ENCODE peak calls at places on chromosomes 7 and 10, in four cellular contexts. I is WTC11, H is mesothelial cell of epicardium, J is H1. O is an unnamed sample.
A peak's percentile ranks its signal among the peaks of the same experiment; 100 is the strongest.

GRCh38 chr7:6423942-6424701 is 23.6 kb downstream of the DAGLB start:
- DNase-seq in I (no peak), H (no peak), J (no peak), O (no peak)

GRCh38 chr10:12350167-12350872 is 973 bp downstream of the CAMK1D start:
- DNase-seq in I (peak; percentile 22), H (no peak), J (no peak), O (peak; percentile 28)

GRCh38 chr7:29343379-29343778 is 148.8 kb downstream of the CHN2 start:
- DNase-seq in I (no peak), H (no peak), J (no peak), O (no peak)

GRCh38 chr10:124911124-124912051 is 30.5 kb upstream of the ZRANB1 start:
- DNase-seq in I (no peak), H (no peak), J (no peak), O (peak; percentile 58)

GRCh38 chr7:92641921-92642511 is 51.8 kb upstream of the FAM133B start:
- DNase-seq in I (no peak), H (no peak), J (no peak), O (peak; percentile 69)

GRCh38 chr7:105849122-105849855 is 27.1 kb downstream of the ATXN7L1 start:
- DNase-seq in I (peak; percentile 56), H (no peak), J (peak; percentile 80), O (no peak)

GRCh38 chr10:121310151-121310711 is 288.0 kb downstream of the FGFR2 start:
- DNase-seq in I (no peak), H (no peak), J (no peak), O (peak; percentile 62)

GRCh38 chr10:104689105-104689504 is 48.0 kb downstream of the SORCS3 start:
- DNase-seq in I (no peak), H (no peak), J (no peak), O (no peak)

GRCh38 chr10:125123363-125124113 is 36.8 kb downstream of the CTBP2 start:
- DNase-seq in I (no peak), H (no peak), J (no peak), O (peak; percentile 71)

GRCh38 chr10:61628875-61629513 is 33.7 kb upstream of the CABCOCO1 start:
- DNase-seq in I (no peak), H (no peak), J (no peak), O (peak; percentile 88)

GRCh38 chr7:55477781-55478374 is 94.4 kb downstream of the VOPP1 start:
- DNase-seq in I (no peak), H (no peak), J (no peak), O (peak; percentile 92)

GRCh38 chr10:86665868-86666267 is 2.4 kb upstream of the LDB3 start:
- DNase-seq in I (no peak), H (no peak), J (no peak), O (no peak)

GRCh38 chr10:78898341-78899097 is 170.2 kb upstream of the ZMIZ1 start:
- DNase-seq in I (no peak), H (no peak), J (no peak), O (no peak)

GRCh38 chr10:103884681-103885139 is 29.3 kb upstream of the SH3PXD2A start:
- DNase-seq in I (peak; percentile 31), H (no peak), J (no peak), O (peak; percentile 37)

GRCh38 chr7:16136896-16137295 is 284.4 kb downstream of the CRPPA start:
- DNase-seq in I (no peak), H (no peak), J (no peak), O (no peak)

GRCh38 chr10:98460837-98461499 is 14.2 kb upstream of the HPS1 start:
- DNase-seq in I (no peak), H (no peak), J (no peak), O (peak; percentile 78)

GRCh38 chr10:90642136-90642535 is 215.7 kb downstream of the HTR7 start:
- DNase-seq in I (no peak), H (no peak), J (no peak), O (no peak)

GRCh38 chr7:38310601-38311057 is 37.2 kb upstream of the TARP start:
- DNase-seq in I (no peak), H (no peak), J (no peak), O (no peak)

GRCh38 chr10:99733366-99733765 is 1.3 kb downstream of the CUTC start:
- DNase-seq in I (no peak), H (no peak), J (no peak), O (no peak)

GRCh38 chr10:75235375-75236177 is at the start of gene COMTD1:
- DNase-seq in I (peak; percentile 97), H (peak; percentile 83), J (peak; percentile 91), O (peak; percentile 70)

GRCh38 chr10:14732146-14732545 is 42.6 kb downstream of the FAM107B start:
- DNase-seq in I (no peak), H (no peak), J (no peak), O (no peak)

GRCh38 chr10:44925224-44925623 is 14.1 kb downstream of the TMEM72 start:
- DNase-seq in I (peak; percentile 79), H (no peak), J (peak; percentile 63), O (no peak)

GRCh38 chr7:23001610-23002009 is 12.3 kb downstream of the HYCC1 start:
- DNase-seq in I (no peak), H (no peak), J (no peak), O (no peak)

GRCh38 chr10:1424648-1425047 is 312.7 kb downstream of the ADARB2 start:
- DNase-seq in I (no peak), H (no peak), J (no peak), O (no peak)

GRCh38 chr7:30460246-30460633 is 18.3 kb downstream of the NOD1 start:
- DNase-seq in I (no peak), H (no peak), J (no peak), O (no peak)

GRCh38 chr7:152544971-152545619 is 109.3 kb upstream of the KMT2C start:
- DNase-seq in I (no peak), H (no peak), J (no peak), O (no peak)

GRCh38 chr10:124562425-124563060 is 100.9 kb downstream of the LHPP start:
- DNase-seq in I (no peak), H (no peak), J (no peak), O (no peak)

DNA sequence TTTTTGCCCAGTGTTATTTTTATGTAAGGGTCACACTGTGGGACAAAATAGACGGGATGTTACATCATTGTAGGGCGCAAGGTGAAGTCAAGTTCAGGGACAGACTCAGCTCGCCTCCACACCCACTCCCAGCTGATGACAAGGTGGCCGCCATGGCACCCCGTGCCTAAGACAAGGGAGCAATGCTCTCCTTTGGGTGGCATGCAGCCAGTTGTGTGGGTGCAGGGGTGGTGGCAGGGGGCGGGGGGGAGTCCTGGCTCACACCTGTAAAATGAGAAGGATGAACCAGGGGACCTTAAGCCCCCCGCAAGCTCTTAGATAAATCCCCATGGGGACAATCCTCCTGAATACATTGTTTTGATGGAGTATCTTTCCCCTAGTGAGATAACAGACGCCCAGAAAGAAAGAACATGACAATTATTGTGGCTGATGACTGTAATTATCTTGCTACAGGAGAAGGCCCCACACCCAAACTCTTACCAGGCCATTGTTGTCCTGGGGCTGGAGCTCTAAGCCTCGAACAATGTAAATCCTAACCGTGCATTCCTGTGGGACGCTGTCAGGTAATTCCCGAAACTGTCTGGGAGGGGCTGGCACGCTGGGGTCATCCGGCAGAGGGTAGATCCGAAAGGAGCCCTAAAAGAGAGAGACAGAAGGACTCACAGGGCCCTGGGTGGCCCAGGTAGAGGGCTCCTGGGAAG is 148.7 kb downstream of the MYOF start:
- DNase-seq in I (peak; percentile 31), H (no peak), J (peak; percentile 51), O (no peak)
- TF ChIP-seq CTCF in I (no peak), H (no peak), J (no peak), O (no peak)

DNA sequence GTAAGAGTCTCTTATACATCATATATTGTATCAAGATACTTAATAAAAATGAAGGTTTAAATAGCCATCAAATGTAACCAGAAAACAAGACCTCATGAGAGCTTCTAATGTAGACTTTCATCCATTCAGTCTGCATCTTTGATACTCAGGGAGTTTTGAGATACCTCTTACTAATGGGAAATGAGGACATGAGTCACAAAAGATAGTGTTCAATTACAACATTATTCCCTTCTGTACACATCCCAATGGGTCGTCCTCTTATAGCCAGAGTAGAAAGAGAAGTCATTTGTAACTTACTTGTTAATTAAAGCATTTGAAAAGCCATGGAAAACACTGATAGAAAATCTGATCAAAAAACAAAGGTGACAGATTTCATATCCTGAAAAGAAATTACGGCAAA is 19.4 kb downstream of the SHTN1 start:
- DNase-seq in I (no peak), H (no peak), J (no peak), O (no peak)
- TF ChIP-seq CTCF in I (no peak), H (no peak), J (no peak), O (no peak)

DNA sequence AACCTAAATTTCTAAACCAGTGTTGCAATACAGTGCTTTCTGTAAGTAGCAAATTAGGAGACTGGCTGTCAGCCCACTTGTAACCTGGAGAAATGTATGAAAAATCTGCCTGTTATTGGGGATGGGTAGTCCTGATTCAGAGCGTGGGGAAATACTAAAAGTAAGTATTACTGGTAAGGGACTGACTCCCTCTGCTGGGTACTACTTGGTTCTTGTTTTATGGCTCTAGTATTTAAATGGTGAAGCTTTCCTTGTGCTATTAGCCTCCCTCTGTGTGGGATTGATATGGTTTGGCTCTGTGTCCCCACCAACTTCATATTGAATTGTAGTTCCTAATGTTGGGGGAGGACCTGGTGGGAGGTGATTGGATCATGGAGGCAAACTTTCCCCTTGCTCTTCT is 886.1 kb downstream of the SORCS1 start:
- DNase-seq in I (no peak), H (no peak), J (no peak), O (no peak)
- TF ChIP-seq CTCF in I (no peak), H (no peak), J (peak; percentile 7), O (no peak)

DNA sequence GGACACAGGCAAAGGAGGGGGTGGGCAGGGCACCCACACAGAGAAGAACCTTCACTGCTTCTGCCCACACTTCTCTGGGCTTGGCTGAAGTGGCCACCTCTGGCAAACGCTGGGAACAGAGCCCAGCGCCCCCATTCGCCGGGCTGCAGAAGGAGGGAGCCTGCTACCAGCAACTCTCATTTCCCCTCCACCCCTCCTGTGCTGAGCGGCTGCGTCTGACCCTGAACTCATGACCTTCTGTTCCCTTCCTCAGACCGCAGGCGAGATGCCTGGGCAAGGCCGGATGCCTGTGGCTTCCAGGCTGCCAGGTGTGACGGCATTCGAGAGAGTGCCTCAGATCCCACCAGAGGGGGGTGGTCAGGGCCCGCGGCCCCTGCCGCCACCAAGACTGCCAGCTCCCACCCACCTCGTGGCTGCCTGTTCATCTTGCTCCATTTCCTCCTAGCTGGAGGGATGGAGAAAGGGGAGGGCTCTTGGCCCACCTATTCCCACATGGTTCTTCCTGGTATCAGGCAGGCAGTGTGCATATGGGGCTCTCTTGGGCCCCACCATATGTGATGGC is 19.8 kb downstream of the DNAJB12 start:
- DNase-seq in I (no peak), H (no peak), J (no peak), O (peak; percentile 99)
- TF ChIP-seq CTCF in I (no peak), H (no peak), J (no peak), O (no peak)

DNA sequence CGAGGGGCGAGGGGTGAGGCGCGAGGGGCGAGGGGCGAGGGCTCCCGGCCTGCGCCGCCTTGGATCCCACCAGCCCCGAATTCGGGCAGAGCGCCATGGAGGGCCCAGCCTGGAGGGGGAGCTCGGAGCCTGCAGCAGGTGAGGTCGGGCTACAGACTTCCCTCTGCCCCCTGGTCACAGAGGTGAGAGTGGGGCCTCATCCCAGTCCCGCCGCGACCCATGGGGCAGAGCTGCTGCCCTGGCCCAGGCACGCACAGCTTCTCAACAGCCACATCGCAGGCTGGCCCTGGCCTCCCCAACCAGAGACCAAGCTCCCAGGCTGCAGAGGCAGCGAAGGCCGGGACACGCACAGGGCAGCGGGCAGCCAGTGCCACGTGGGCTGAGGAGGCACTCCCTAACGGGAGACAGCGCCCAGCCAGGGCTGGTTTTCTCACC is 191.8 kb downstream of the PTPRN2 start:
- DNase-seq in I (peak; percentile 75), H (no peak), J (peak; percentile 36), O (no peak)
- TF ChIP-seq CTCF in I (no peak), H (no peak), J (peak; percentile 65), O (no peak)

O was measured in astrocyte of the cerebellum.